ENCODE peak calls at places on chromosomes 2 and 18, in six cellular contexts. One of them, this sample, is unnamed.

GRCh38 chr2:237498341-237498740 is 11.3 kb downstream of the MLPH start:
- DNase-seq in cardiac fibroblast: peak; percentile 32
- DNase-seq in GM12864: no peak
- DNase-seq in GM12865: no peak
- DNase-seq in SK-N-SH: no peak
- DNase-seq in foreskin fibroblast: no peak
- DNase-seq in this sample: no peak

GRCh38 chr2:211534655-211535054 is 978.3 kb downstream of the CPS1 start:
- DNase-seq in cardiac fibroblast: no peak
- DNase-seq in GM12864: no peak
- DNase-seq in GM12865: no peak
- DNase-seq in SK-N-SH: peak; percentile 33
- DNase-seq in foreskin fibroblast: no peak
- DNase-seq in this sample: no peak

GRCh38 chr18:42231796-42232195 is 276.8 kb downstream of the PIK3C3 start:
- DNase-seq in cardiac fibroblast: no peak
- DNase-seq in GM12864: no peak
- DNase-seq in GM12865: no peak
- DNase-seq in SK-N-SH: no peak
- DNase-seq in foreskin fibroblast: no peak
- DNase-seq in this sample: no peak

GRCh38 chr2:112691761-112692370 is 29.0 kb upstream of the NT5DC4 start:
- DNase-seq in cardiac fibroblast: peak; percentile 50
- DNase-seq in GM12864: no peak
- DNase-seq in GM12865: peak; percentile 8
- DNase-seq in SK-N-SH: no peak
- DNase-seq in foreskin fibroblast: no peak
- DNase-seq in this sample: no peak

GRCh38 chr2:219300022-219300421 is 9.2 kb downstream of the PTPRN start:
- DNase-seq in cardiac fibroblast: no peak
- DNase-seq in GM12864: no peak
- DNase-seq in GM12865: no peak
- DNase-seq in SK-N-SH: no peak
- DNase-seq in foreskin fibroblast: no peak
- DNase-seq in this sample: no peak

GRCh38 chr2:27264753-27265535 is 2.1 kb upstream of the SLC30A3 start:
- DNase-seq in cardiac fibroblast: peak; percentile 43
- DNase-seq in GM12864: no peak
- DNase-seq in GM12865: peak; percentile 74
- DNase-seq in SK-N-SH: peak; percentile 100
- DNase-seq in foreskin fibroblast: peak; percentile 31
- DNase-seq in this sample: peak; percentile 68

GRCh38 chr2:112791693-112792230 is 7.5 kb upstream of the IL1A start:
- DNase-seq in cardiac fibroblast: no peak
- DNase-seq in GM12864: no peak
- DNase-seq in GM12865: no peak
- DNase-seq in SK-N-SH: no peak
- DNase-seq in foreskin fibroblast: no peak
- DNase-seq in this sample: no peak

GRCh38 chr2:70861774-70862644 is 26.4 kb upstream of the CD207 start:
- DNase-seq in cardiac fibroblast: peak; percentile 80
- DNase-seq in GM12864: no peak
- DNase-seq in GM12865: peak; percentile 65
- DNase-seq in SK-N-SH: peak; percentile 85
- DNase-seq in foreskin fibroblast: peak; percentile 64
- DNase-seq in this sample: peak; percentile 13

GRCh38 chr2:146837857-146838256 is 1007.0 kb upstream of the ACVR2A start:
- DNase-seq in cardiac fibroblast: no peak
- DNase-seq in GM12864: no peak
- DNase-seq in GM12865: no peak
- DNase-seq in SK-N-SH: no peak
- DNase-seq in foreskin fibroblast: no peak
- DNase-seq in this sample: no peak

GRCh38 chr2:192026064-192026715 is 168.5 kb downstream of the TMEFF2 start:
- DNase-seq in cardiac fibroblast: peak; percentile 3
- DNase-seq in GM12864: no peak
- DNase-seq in GM12865: no peak
- DNase-seq in SK-N-SH: no peak
- DNase-seq in foreskin fibroblast: no peak
- DNase-seq in this sample: no peak

GRCh38 chr2:239774142-239774462 is 251.0 kb downstream of the NDUFA10 start:
- DNase-seq in cardiac fibroblast: no peak
- DNase-seq in GM12864: no peak
- DNase-seq in GM12865: no peak
- DNase-seq in SK-N-SH: no peak
- DNase-seq in foreskin fibroblast: no peak
- DNase-seq in this sample: no peak

GRCh38 chr2:25257032-25257455 is 84.7 kb downstream of the DNMT3A start:
- DNase-seq in cardiac fibroblast: peak; percentile 68
- DNase-seq in GM12864: no peak
- DNase-seq in GM12865: no peak
- DNase-seq in SK-N-SH: peak; percentile 81
- DNase-seq in foreskin fibroblast: peak; percentile 54
- DNase-seq in this sample: no peak

GRCh38 chr18:48605408-48605845 is 66.6 kb downstream of the CTIF start:
- DNase-seq in cardiac fibroblast: no peak
- DNase-seq in GM12864: no peak
- DNase-seq in GM12865: peak; percentile 37
- DNase-seq in SK-N-SH: peak; percentile 58
- DNase-seq in foreskin fibroblast: no peak
- DNase-seq in this sample: no peak

GRCh38 chr2:238955648-238956531 is 108.0 kb downstream of the TWIST2 start:
- DNase-seq in cardiac fibroblast: no peak
- DNase-seq in GM12864: no peak
- DNase-seq in GM12865: no peak
- DNase-seq in SK-N-SH: no peak
- DNase-seq in foreskin fibroblast: peak; percentile 62
- DNase-seq in this sample: no peak

GRCh38 chr2:156077041-156077735 is 255.3 kb downstream of the NR4A2 start:
- DNase-seq in cardiac fibroblast: no peak
- DNase-seq in GM12864: no peak
- DNase-seq in GM12865: no peak
- DNase-seq in SK-N-SH: no peak
- DNase-seq in foreskin fibroblast: no peak
- DNase-seq in this sample: no peak

GRCh38 chr18:4636957-4637356 is 181.8 kb upstream of the DLGAP1 start:
- DNase-seq in cardiac fibroblast: no peak
- DNase-seq in GM12864: no peak
- DNase-seq in GM12865: peak; percentile 59
- DNase-seq in SK-N-SH: no peak
- DNase-seq in foreskin fibroblast: no peak
- DNase-seq in this sample: no peak

DNA sequence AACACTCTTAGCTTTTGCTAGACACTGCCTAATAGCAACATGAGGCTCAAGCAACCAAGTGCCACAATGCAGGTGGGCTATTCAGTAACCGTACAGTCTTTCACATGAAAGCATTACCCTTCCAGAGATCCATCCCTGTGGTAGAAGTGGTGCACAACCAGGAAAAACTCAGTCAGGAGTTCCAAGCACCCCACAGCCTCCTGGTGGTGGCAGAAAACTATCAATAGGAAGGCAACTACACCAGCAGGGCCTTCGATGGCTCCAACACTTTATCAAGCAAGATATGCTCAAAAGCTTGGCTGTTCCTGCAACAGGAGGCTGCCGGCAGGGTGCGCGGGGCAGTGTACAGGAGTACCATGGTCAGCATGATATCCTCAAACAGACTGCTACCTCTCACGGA is 176.1 kb upstream of the DLGAP1 start:
- DNase-seq in cardiac fibroblast: no peak
- DNase-seq in GM12864: no peak
- DNase-seq in GM12865: no peak
- DNase-seq in SK-N-SH: no peak
- DNase-seq in foreskin fibroblast: no peak
- DNase-seq in this sample: no peak
- TF ChIP-seq CTCF in cardiac fibroblast: no peak
- TF ChIP-seq CTCF in GM12864: no peak
- TF ChIP-seq CTCF in GM12865: no peak
- TF ChIP-seq CTCF in SK-N-SH: no peak
- TF ChIP-seq CTCF in foreskin fibroblast: no peak
- TF ChIP-seq CTCF in this sample: no peak

GRCh38 chr2:100391735-100392515 is 25.5 kb downstream of the CHST10 start:
- DNase-seq in cardiac fibroblast: no peak
- DNase-seq in GM12864: no peak
- DNase-seq in GM12865: no peak
- DNase-seq in SK-N-SH: no peak
- DNase-seq in foreskin fibroblast: no peak
- DNase-seq in this sample: no peak
- H3K4me3 ChIP-seq in cardiac fibroblast: no peak overlapping the region
- H3K4me3 ChIP-seq in GM12864: no peak overlapping the region
- H3K4me3 ChIP-seq in GM12865: no peak overlapping the region
- H3K4me3 ChIP-seq in SK-N-SH: no peak overlapping the region
- H3K4me3 ChIP-seq in foreskin fibroblast: no peak overlapping the region
- H3K4me3 ChIP-seq in this sample: no peak overlapping the region

DNA sequence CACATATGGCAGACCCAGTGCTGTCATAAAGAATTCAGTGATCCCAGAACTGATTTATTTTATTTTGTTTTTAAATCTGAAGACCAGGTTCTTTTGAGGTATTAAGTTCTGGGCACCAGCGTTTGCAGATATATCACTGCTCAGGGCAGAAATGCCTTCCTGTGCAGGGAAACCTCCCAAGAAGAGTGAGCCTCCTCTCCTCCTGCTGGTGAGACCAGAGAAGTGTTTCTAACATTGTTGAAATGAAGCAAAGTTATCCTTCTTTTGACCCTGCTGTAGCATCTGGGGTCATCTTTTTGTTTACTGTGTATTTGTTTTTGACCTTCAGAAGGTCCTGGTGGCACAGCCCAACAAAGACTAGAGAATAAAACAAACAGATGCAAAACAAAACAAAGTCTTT is 94.0 kb downstream of the AQP4 start:
- DNase-seq in cardiac fibroblast: peak; percentile 22
- DNase-seq in GM12864: no peak
- DNase-seq in GM12865: peak; percentile 33
- DNase-seq in SK-N-SH: no peak
- DNase-seq in foreskin fibroblast: no peak
- DNase-seq in this sample: no peak
- TF ChIP-seq CTCF in cardiac fibroblast: peak; percentile 24
- TF ChIP-seq CTCF in GM12864: peak; percentile 48
- TF ChIP-seq CTCF in GM12865: peak; percentile 43
- TF ChIP-seq CTCF in SK-N-SH: peak; percentile 41
- TF ChIP-seq CTCF in foreskin fibroblast: peak; percentile 6
- TF ChIP-seq CTCF in this sample: peak; percentile 52

DNA sequence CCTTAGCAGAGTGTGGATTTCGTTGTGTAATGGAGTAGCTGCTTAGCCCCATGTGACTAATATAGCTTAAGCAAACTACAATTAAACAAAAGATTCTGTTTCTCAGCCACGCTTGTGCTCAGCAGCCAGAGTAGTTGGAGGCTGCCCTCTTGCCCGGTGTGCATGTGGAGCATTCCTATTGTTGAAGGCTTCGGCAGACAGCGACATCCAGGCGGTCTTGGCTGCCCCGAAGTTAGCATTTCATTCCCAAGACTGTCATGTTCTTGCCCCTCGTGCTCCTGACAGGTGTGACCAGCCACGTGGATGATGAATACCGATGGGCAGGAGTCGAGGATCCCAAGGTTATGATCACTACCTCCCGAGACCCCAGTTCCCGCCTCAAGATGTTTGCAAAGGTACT is 2.4 kb downstream of the IMP4 start:
- DNase-seq in cardiac fibroblast: no peak
- DNase-seq in GM12864: no peak
- DNase-seq in GM12865: no peak
- DNase-seq in SK-N-SH: no peak
- DNase-seq in foreskin fibroblast: no peak
- DNase-seq in this sample: no peak
- H3K4me3 ChIP-seq in cardiac fibroblast: no peak overlapping the region
- H3K4me3 ChIP-seq in GM12864: no peak overlapping the region
- H3K4me3 ChIP-seq in GM12865: no peak overlapping the region
- H3K4me3 ChIP-seq in SK-N-SH: no peak overlapping the region
- H3K4me3 ChIP-seq in foreskin fibroblast: no peak overlapping the region
- H3K4me3 ChIP-seq in this sample: no peak overlapping the region

GRCh38 chr2:221263572-221263971 is 308.5 kb downstream of the EPHA4 start:
- DNase-seq in cardiac fibroblast: no peak
- DNase-seq in GM12864: no peak
- DNase-seq in GM12865: no peak
- DNase-seq in SK-N-SH: no peak
- DNase-seq in foreskin fibroblast: no peak
- DNase-seq in this sample: no peak
- TF ChIP-seq CTCF in cardiac fibroblast: no peak
- TF ChIP-seq CTCF in GM12864: no peak
- TF ChIP-seq CTCF in GM12865: no peak
- TF ChIP-seq CTCF in SK-N-SH: no peak
- TF ChIP-seq CTCF in foreskin fibroblast: no peak
- TF ChIP-seq CTCF in this sample: no peak

GRCh38 chr18:26356045-26356785 is 130.0 kb downstream of the TAF4B start:
- DNase-seq in cardiac fibroblast: no peak
- DNase-seq in GM12864: peak; percentile 24
- DNase-seq in GM12865: peak; percentile 55
- DNase-seq in SK-N-SH: no peak
- DNase-seq in foreskin fibroblast: no peak
- DNase-seq in this sample: peak; percentile 28
- H3K4me3 ChIP-seq in cardiac fibroblast: no peak overlapping the region
- H3K4me3 ChIP-seq in GM12864: no peak overlapping the region
- H3K4me3 ChIP-seq in GM12865: no peak overlapping the region
- H3K4me3 ChIP-seq in SK-N-SH: no peak overlapping the region
- H3K4me3 ChIP-seq in foreskin fibroblast: no peak overlapping the region
- H3K4me3 ChIP-seq in this sample: no peak overlapping the region

GRCh38 chr18:79933765-79934164 is 17.7 kb downstream of the SLC66A2 start:
- DNase-seq in cardiac fibroblast: peak; percentile 52
- DNase-seq in GM12864: no peak
- DNase-seq in GM12865: no peak
- DNase-seq in SK-N-SH: no peak
- DNase-seq in foreskin fibroblast: peak; percentile 90
- DNase-seq in this sample: no peak
- TF ChIP-seq CTCF in cardiac fibroblast: peak; percentile 28
- TF ChIP-seq CTCF in GM12864: no peak
- TF ChIP-seq CTCF in GM12865: no peak
- TF ChIP-seq CTCF in SK-N-SH: no peak
- TF ChIP-seq CTCF in foreskin fibroblast: peak; percentile 62
- TF ChIP-seq CTCF in this sample: no peak

GRCh38 chr2:132267372-132267771 is 105.6 kb upstream of the ANKRD30BL start:
- DNase-seq in cardiac fibroblast: no peak
- DNase-seq in GM12864: no peak
- DNase-seq in GM12865: no peak
- DNase-seq in SK-N-SH: no peak
- DNase-seq in foreskin fibroblast: no peak
- DNase-seq in this sample: no peak
- H3K4me3 ChIP-seq in cardiac fibroblast: no peak overlapping the region
- H3K4me3 ChIP-seq in GM12864: no peak overlapping the region
- H3K4me3 ChIP-seq in GM12865: no peak overlapping the region
- H3K4me3 ChIP-seq in SK-N-SH: no peak overlapping the region
- H3K4me3 ChIP-seq in foreskin fibroblast: no peak overlapping the region
- H3K4me3 ChIP-seq in this sample: no peak overlapping the region

This sample was measured in GM06990.